ENCODE peak calls at places on chromosomes 2 and 18, in five cellular contexts. K is endodermal cell; J is tibial nerve; G is CD8-positive, alpha-beta memory T cell; I is fibroblast of lung. E is an unnamed sample.

GRCh38 chr2:230908595-230909191 is 16.3 kb downstream of the GPR55 start:
- DNase-seq in K (peak; percentile 41), J (no peak), G (no peak), I (peak; percentile 78), E (peak; percentile 30)

GRCh38 chr2:237208373-237209045 is 122.8 kb downstream of the COPS8 start:
- DNase-seq in K (no peak), J (no peak), G (no peak), I (peak; percentile 74), E (no peak)

GRCh38 chr2:99697811-99698568 is 208.2 kb upstream of the REV1 start:
- DNase-seq in K (no peak), J (no peak), G (no peak), I (peak; percentile 99), E (peak; percentile 93)

GRCh38 chr2:201420442-201421113 is 30.7 kb downstream of the TRAK2 start:
- DNase-seq in K (no peak), J (no peak), G (no peak), I (peak; percentile 82), E (no peak)

GRCh38 chr2:237732790-237733349 is 65.7 kb upstream of the RBM44 start:
- DNase-seq in K (peak; percentile 65), J (no peak), G (no peak), I (peak; percentile 40), E (no peak)

GRCh38 chr2:136665741-136666140 is 99.6 kb upstream of the THSD7B start:
- DNase-seq in K (no peak), J (no peak), G (no peak), I (no peak), E (no peak)

GRCh38 chr2:217510790-217511291 is 492.0 kb downstream of the TNS1 start:
- DNase-seq in K (peak; percentile 84), J (peak; percentile 84), G (no peak), I (peak; percentile 81), E (peak; percentile 87)

GRCh38 chr18:33833847-33834246 is 255.8 kb downstream of the ASXL3 start:
- DNase-seq in K (no peak), J (no peak), G (no peak), I (no peak), E (no peak)

GRCh38 chr18:26771524-26771923 is 94.0 kb downstream of the AQP4 start:
- DNase-seq in K (peak; percentile 61), J (no peak), G (no peak), I (no peak), E (no peak)

GRCh38 chr2:180203972-180204371 is 196.9 kb upstream of the CWC22 start:
- DNase-seq in K (no peak), J (no peak), G (no peak), I (peak; percentile 81), E (no peak)

GRCh38 chr2:227655454-227655853 is 11.2 kb upstream of the SCYGR5 start:
- DNase-seq in K (no peak), J (peak; percentile 50), G (no peak), I (peak; percentile 90), E (peak; percentile 8)

GRCh38 chr2:225668606-225669266 is 269.2 kb downstream of the NYAP2 start:
- DNase-seq in K (no peak), J (peak; percentile 56), G (no peak), I (peak; percentile 62), E (peak; percentile 56)

GRCh38 chr2:24816884-24817283 is 23.7 kb downstream of the CENPO start:
- DNase-seq in K (peak; percentile 11), J (no peak), G (no peak), I (peak; percentile 94), E (peak; percentile 56)

GRCh38 chr2:118987886-118988285 is 45.9 kb downstream of the MARCO start:
- DNase-seq in K (peak; percentile 5), J (no peak), G (no peak), I (no peak), E (no peak)

GRCh38 chr2:156110890-156111289 is 221.6 kb downstream of the NR4A2 start:
- DNase-seq in K (peak; percentile 88), J (no peak), G (peak; percentile 44), I (no peak), E (no peak)

GRCh38 chr2:68912732-68913131 is 40.0 kb downstream of the GKN2 start:
- DNase-seq in K (no peak), J (no peak), G (peak; percentile 62), I (no peak), E (no peak)

GRCh38 chr18:79429381-79429780 is 33.7 kb downstream of the NFATC1 start:
- DNase-seq in K (no peak), J (no peak), G (no peak), I (no peak), E (no peak)

GRCh38 chr18:68494802-68495560 is 219.9 kb downstream of the TMX3 start:
- DNase-seq in K (no peak), J (no peak), G (no peak), I (peak; percentile 97), E (peak; percentile 92)

GRCh38 chr18:21663615-21664014 is 41.0 kb downstream of the ABHD3 start:
- DNase-seq in K (no peak), J (peak; percentile 34), G (no peak), I (no peak), E (no peak)

GRCh38 chr18:48833701-48834394 is 116.9 kb downstream of the SMAD7 start:
- DNase-seq in K (peak; percentile 38), J (no peak), G (peak; percentile 81), I (peak; percentile 65), E (no peak)

GRCh38 chr2:233803292-233803911 is 25.3 kb downstream of the MROH2A start:
- DNase-seq in K (no peak), J (no peak), G (peak; percentile 11), I (no peak), E (no peak)

GRCh38 chr18:44742741-44743311 is 62.1 kb downstream of the SETBP1 start:
- DNase-seq in K (no peak), J (peak; percentile 73), G (no peak), I (peak; percentile 80), E (peak; percentile 4)

GRCh38 chr2:145960479-145961163 is 1440.7 kb upstream of the ZEB2 start:
- DNase-seq in K (no peak), J (no peak), G (no peak), I (no peak), E (no peak)

GRCh38 chr2:238569415-238570195 is 142.9 kb downstream of the ASB1 start:
- DNase-seq in K (no peak), J (peak; percentile 53), G (no peak), I (no peak), E (no peak)

GRCh38 chr18:66046025-66046602 is 295.3 kb downstream of the CDH7 start:
- DNase-seq in K (no peak), J (no peak), G (no peak), I (no peak), E (no peak)

GRCh38 chr2:62423883-62424458 is 82.0 kb downstream of the TMEM17 start:
- DNase-seq in K (no peak), J (no peak), G (no peak), I (no peak), E (no peak)

GRCh38 chr2:118940008-118940407 is 2.0 kb upstream of the MARCO start:
- DNase-seq in K (no peak), J (no peak), G (no peak), I (no peak), E (no peak)

GRCh38 chr2:234998404-234999211 is 46.8 kb downstream of the SH3BP4 start:
- DNase-seq in K (no peak), J (no peak), G (no peak), I (peak; percentile 40), E (no peak)

GRCh38 chr2:56357655-56358295 is 174.0 kb downstream of the CCDC85A start:
- DNase-seq in K (no peak), J (no peak), G (no peak), I (peak; percentile 62), E (no peak)

GRCh38 chr2:58052978-58053377 is 6.4 kb downstream of the VRK2 start:
- DNase-seq in K (no peak), J (no peak), G (no peak), I (no peak), E (no peak)

DNA sequence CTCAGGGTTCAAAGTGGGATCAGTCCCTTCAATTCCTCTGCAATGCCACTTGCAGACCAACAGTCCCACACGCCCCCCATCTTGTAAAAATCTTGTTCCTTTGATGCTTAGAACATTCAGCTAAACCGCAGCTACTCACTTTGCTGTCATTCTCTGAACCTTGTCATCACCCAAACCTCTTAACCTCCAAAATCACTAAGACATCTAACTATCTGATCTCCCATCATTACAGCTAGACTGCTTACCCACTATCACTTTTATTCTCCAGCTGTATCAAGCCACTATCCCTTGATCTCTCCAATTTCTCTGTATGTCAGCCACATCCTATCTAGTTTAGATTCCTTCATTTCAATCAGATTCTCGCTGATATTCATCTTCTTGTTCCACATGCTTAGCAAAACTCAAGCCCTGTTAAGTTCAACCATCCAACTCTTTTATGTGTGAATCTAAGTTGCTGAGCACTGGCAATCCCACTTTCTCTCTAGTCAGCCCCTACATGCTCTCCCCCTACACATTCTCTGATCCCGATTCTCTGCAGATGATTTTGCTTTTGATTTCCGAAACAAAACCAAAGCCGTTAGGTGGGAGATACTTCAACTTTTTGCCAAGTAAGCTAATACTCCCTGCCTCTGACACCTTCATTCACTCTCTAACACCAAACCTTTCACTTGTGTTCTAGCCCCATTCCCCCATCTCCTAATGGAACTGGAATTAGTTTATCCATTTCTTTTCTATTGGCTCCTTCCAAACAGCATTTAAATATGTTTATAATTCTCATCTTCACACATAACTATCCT is 4.6 kb downstream of the GTF3C2 start:
- DNase-seq in K (no peak), J (no peak), G (no peak), I (no peak), E (no peak)
- H3K4me3 ChIP-seq in K (no peak overlapping the region), J (no peak overlapping the region), G (no peak overlapping the region), I (no peak overlapping the region), E (no peak overlapping the region)

DNA sequence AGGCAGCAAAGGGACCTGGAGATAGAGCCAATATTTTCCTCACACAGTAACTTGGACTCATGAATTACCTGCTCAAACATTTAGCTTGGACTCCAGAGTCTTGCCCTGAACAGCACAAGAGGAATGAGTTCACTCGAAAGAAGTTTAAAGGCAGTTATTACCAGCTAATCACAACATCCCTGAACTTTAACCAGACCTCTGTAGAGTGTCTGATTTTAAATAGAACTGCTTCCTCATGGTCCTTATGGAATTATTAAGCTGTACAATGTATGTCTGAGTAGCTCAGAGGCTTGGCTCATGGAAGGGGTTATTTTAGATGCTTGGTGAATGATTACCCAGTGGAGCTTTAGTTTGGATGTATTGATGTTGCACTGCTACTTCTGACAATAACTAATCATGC is 183.0 kb downstream of the FMNL2 start:
- DNase-seq in K (no peak), J (no peak), G (no peak), I (no peak), E (no peak)
- H3K27ac ChIP-seq in K (no peak overlapping the region), J (no peak overlapping the region), G (no peak overlapping the region), I (no peak overlapping the region), E (no peak overlapping the region)

GRCh38 chr2:2502150-2502549 is 171.1 kb upstream of the MYT1L start:
- DNase-seq in K (no peak), J (no peak), G (no peak), I (no peak), E (no peak)
- H3K4me3 ChIP-seq in K (no peak overlapping the region), J (no peak overlapping the region), G (no peak overlapping the region), I (no peak overlapping the region), E (no peak overlapping the region)

GRCh38 chr18:24075731-24076130 is 61.2 kb downstream of the TTC39C start:
- DNase-seq in K (no peak), J (no peak), G (no peak), I (no peak), E (no peak)
- H3K27ac ChIP-seq in K (no peak overlapping the region), J (peak overlapping the region; percentile 77), G (no peak overlapping the region), I (peak overlapping the region; percentile 53), E (peak overlapping the region; percentile 49)

E was measured in AG04450.